ENCODE peak calls at places on chromosomes 16 and 17, in five cellular contexts. One of them, this sample, is unnamed.

GRCh38 chr16:27799866-27800265 is 249.9 kb downstream of the KATNIP start:
- DNase-seq in fibroblast of mammary gland: no peak
- DNase-seq in endothelial cell: no peak
- DNase-seq in A549: no peak
- DNase-seq in H9: no peak
- DNase-seq in this sample: no peak

GRCh38 chr16:27974896-27975540 is 88.5 kb downstream of the GSG1L start:
- DNase-seq in A549: no peak
- DNase-seq in H9: no peak
- DNase-seq in fibroblast of mammary gland: no peak
- DNase-seq in endothelial cell: no peak
- DNase-seq in this sample: no peak

GRCh38 chr16:80824623-80825364 is 20.4 kb upstream of the CDYL2 start:
- DNase-seq in H9: no peak
- DNase-seq in fibroblast of mammary gland: peak; percentile 71
- DNase-seq in endothelial cell: peak; percentile 25
- DNase-seq in A549: peak; percentile 74
- DNase-seq in this sample: peak; percentile 27

GRCh38 chr17:67095803-67096202 is 51.4 kb downstream of the CACNG1 start:
- DNase-seq in endothelial cell: no peak
- DNase-seq in A549: no peak
- DNase-seq in fibroblast of mammary gland: peak; percentile 84
- DNase-seq in H9: no peak
- DNase-seq in this sample: no peak

GRCh38 chr17:19537116-19537515 is 3.5 kb downstream of the SLC47A1 start:
- DNase-seq in endothelial cell: no peak
- DNase-seq in H9: no peak
- DNase-seq in A549: no peak
- DNase-seq in fibroblast of mammary gland: no peak
- DNase-seq in this sample: no peak

GRCh38 chr16:89732142-89732917 is 11.0 kb downstream of the ZNF276 start:
- DNase-seq in H9: no peak
- DNase-seq in A549: no peak
- DNase-seq in fibroblast of mammary gland: no peak
- DNase-seq in endothelial cell: no peak
- DNase-seq in this sample: no peak

GRCh38 chr16:67917852-67918236 is 13.8 kb downstream of the CTRL start:
- DNase-seq in A549: peak; percentile 62
- DNase-seq in H9: no peak
- DNase-seq in fibroblast of mammary gland: peak; percentile 95
- DNase-seq in endothelial cell: no peak
- DNase-seq in this sample: no peak

GRCh38 chr17:194844-195602 is 13.6 kb upstream of the DOC2B start:
- DNase-seq in endothelial cell: no peak
- DNase-seq in A549: no peak
- DNase-seq in fibroblast of mammary gland: no peak
- DNase-seq in H9: no peak
- DNase-seq in this sample: no peak

GRCh38 chr17:77516902-77517301 is 376.1 kb downstream of the SEC14L1 start:
- DNase-seq in fibroblast of mammary gland: peak; percentile 96
- DNase-seq in A549: peak; percentile 35
- DNase-seq in H9: peak; percentile 25
- DNase-seq in endothelial cell: no peak
- DNase-seq in this sample: peak; percentile 10

GRCh38 chr16:24906199-24906808 is 60.5 kb downstream of the SLC5A11 start:
- DNase-seq in H9: no peak
- DNase-seq in endothelial cell: no peak
- DNase-seq in fibroblast of mammary gland: peak; percentile 46
- DNase-seq in A549: peak; percentile 35
- DNase-seq in this sample: no peak

GRCh38 chr16:22732315-22732840 is 81.6 kb upstream of the HS3ST2 start:
- DNase-seq in endothelial cell: no peak
- DNase-seq in A549: no peak
- DNase-seq in H9: no peak
- DNase-seq in fibroblast of mammary gland: no peak
- DNase-seq in this sample: no peak

GRCh38 chr17:67055811-67056745 is 11.7 kb downstream of the CACNG1 start:
- DNase-seq in endothelial cell: no peak
- DNase-seq in H9: peak; percentile 29
- DNase-seq in A549: no peak
- DNase-seq in fibroblast of mammary gland: no peak
- DNase-seq in this sample: no peak

GRCh38 chr17:21105081-21105480 is 21.7 kb upstream of the DHRS7B start:
- DNase-seq in fibroblast of mammary gland: no peak
- DNase-seq in endothelial cell: no peak
- DNase-seq in H9: peak; percentile 54
- DNase-seq in A549: no peak
- DNase-seq in this sample: no peak

GRCh38 chr17:73232587-73233373 is 28.9 kb downstream of the CPSF4L start:
- DNase-seq in H9: no peak
- DNase-seq in A549: peak; percentile 17
- DNase-seq in fibroblast of mammary gland: no peak
- DNase-seq in endothelial cell: peak; percentile 60
- DNase-seq in this sample: no peak

GRCh38 chr17:75822119-75822799 is 21.9 kb downstream of the UNC13D start:
- DNase-seq in endothelial cell: no peak
- DNase-seq in H9: peak; percentile 30
- DNase-seq in fibroblast of mammary gland: no peak
- DNase-seq in A549: no peak
- DNase-seq in this sample: no peak

GRCh38 chr17:9658593-9659211 is 13.4 kb downstream of the USP43 start:
- DNase-seq in endothelial cell: no peak
- DNase-seq in A549: no peak
- DNase-seq in H9: no peak
- DNase-seq in fibroblast of mammary gland: peak; percentile 85
- DNase-seq in this sample: peak; percentile 48

GRCh38 chr17:72984925-72985322 is 107.6 kb downstream of the SLC39A11 start:
- DNase-seq in fibroblast of mammary gland: no peak
- DNase-seq in H9: no peak
- DNase-seq in endothelial cell: no peak
- DNase-seq in A549: no peak
- DNase-seq in this sample: no peak

GRCh38 chr17:58278661-58279015 is 2.1 kb downstream of the MPO start:
- DNase-seq in A549: no peak
- DNase-seq in fibroblast of mammary gland: peak; percentile 10
- DNase-seq in endothelial cell: no peak
- DNase-seq in H9: no peak
- DNase-seq in this sample: no peak

GRCh38 chr17:8237886-8238285 is 10.0 kb downstream of the CTC1 start:
- DNase-seq in A549: no peak
- DNase-seq in endothelial cell: no peak
- DNase-seq in H9: no peak
- DNase-seq in fibroblast of mammary gland: no peak
- DNase-seq in this sample: no peak

GRCh38 chr17:44774271-44775135 is 15.7 kb downstream of the ADAM11 start:
- DNase-seq in endothelial cell: peak; percentile 99
- DNase-seq in fibroblast of mammary gland: peak; percentile 65
- DNase-seq in A549: peak; percentile 89
- DNase-seq in H9: peak; percentile 96
- DNase-seq in this sample: peak; percentile 27

DNA sequence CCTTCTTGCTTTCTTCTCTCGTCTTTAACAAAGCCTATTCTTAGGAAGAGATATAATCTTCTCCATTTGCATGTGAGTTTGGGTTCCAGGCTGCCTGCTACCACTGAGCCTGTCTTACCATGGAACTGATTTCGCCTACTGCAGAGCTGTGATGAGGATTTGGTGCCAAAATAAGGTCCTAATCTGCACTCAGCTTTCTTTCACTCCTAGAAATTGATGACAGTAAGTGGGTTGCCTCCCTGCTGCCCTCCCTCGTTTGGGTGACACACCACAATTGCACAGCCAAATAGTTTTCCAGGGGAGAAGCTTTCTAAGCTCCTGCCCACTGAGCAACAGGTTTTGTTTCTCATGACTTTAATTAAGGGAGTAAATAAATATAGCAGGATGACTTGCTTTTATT is 25.1 kb upstream of the ASIC2 start:
- DNase-seq in A549: no peak
- DNase-seq in fibroblast of mammary gland: no peak
- DNase-seq in endothelial cell: no peak
- DNase-seq in H9: no peak
- DNase-seq in this sample: no peak
- TF ChIP-seq CTCF in A549: no peak
- TF ChIP-seq CTCF in fibroblast of mammary gland: no peak
- TF ChIP-seq CTCF in endothelial cell: no peak
- TF ChIP-seq CTCF in H9: no peak
- TF ChIP-seq CTCF in this sample: no peak

DNA sequence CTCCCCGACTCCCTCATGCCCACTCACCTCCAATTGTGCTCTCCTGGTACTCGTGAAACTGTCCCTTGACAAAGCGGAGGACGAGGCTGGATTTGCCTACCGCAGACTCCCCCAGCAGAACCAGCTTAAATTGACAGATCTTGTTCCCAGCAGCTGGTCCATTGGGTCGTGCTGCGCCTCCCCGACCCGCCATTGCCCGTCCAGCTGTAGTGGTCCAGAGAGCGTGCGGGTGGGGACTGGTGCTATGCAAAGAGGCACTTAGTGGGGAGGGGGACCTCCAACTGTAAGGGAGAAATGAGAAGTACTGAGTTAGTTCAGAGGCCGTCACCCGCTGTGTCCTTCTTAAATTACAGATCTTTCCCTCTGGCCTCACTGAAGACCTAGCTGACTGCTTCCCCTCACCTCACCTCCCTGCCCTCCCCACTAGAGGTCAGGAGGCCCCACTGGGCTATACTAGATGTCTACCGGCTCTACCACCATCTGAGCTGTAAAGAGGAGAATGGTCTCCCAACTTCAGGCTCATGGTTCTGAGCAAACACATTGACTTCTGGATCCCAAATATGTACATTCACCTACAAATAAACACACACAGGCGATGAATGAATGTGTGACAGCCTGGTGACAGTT is 7.8 kb downstream of the HSPB9 start:
- DNase-seq in H9: no peak
- DNase-seq in fibroblast of mammary gland: no peak
- DNase-seq in A549: no peak
- DNase-seq in endothelial cell: no peak
- DNase-seq in this sample: no peak
- TF ChIP-seq CTCF in H9: peak; percentile 40
- TF ChIP-seq CTCF in fibroblast of mammary gland: no peak
- TF ChIP-seq CTCF in A549: no peak
- TF ChIP-seq CTCF in endothelial cell: no peak
- TF ChIP-seq CTCF in this sample: no peak

DNA sequence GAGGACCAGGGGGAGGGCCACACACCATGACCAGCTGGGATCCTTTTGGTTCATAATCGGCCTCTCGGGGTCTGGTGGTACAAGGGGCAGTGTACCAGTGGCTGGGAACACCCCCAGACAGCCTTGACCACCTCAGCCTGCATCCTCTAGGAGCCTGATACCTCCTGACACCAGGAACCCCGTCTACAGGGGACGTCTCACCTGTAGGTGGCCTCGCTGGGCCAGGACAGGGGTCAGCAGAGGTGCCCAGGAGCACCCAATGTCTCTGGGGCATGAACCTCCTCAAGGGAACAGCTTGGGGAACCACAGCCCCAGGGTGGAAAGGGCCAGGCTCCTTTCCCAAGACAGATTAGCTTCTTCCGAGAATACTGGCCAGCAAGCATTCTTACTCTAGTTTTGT is 2.5 kb upstream of the METRNL start:
- DNase-seq in A549: peak; percentile 57
- DNase-seq in fibroblast of mammary gland: no peak
- DNase-seq in endothelial cell: no peak
- DNase-seq in H9: no peak
- DNase-seq in this sample: no peak
- TF ChIP-seq CTCF in A549: peak; percentile 54
- TF ChIP-seq CTCF in fibroblast of mammary gland: peak; percentile 19
- TF ChIP-seq CTCF in endothelial cell: no peak
- TF ChIP-seq CTCF in H9: peak; percentile 40
- TF ChIP-seq CTCF in this sample: peak; percentile 14

DNA sequence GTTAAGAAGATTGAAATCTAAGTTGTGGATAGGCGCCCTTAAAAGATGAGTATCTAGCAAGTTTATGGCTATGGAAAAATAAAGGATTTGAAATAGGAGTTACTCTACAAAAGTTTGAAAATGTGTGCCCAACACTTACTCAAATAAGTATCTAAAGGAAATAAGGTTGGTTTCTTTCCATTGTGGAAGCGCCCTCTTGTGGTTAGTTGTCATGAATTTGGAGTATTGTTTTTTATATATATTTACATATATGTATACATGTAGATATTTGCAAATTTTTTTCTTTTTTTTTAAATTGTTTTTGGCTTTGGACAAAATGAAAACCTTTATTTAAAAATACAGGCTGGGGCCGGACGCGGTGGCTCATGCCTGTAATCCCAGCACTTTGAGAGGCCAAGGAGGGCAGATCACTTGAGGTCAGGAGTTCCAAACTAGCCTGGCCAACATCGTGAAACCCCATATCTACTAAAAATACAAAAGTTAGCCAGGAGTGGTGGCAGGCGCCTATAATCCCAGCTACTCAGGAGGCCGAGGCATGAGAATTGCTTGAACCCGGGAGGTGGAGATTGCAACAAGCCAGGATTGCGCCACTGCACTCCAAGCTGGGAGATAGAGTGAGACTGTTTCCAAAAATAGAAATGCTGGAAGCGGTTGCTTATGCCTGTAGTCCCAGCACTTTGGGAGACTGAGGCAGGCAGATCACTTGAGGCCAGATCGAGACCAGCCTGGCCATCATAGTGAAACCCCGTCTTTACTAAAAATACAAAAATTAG is 24.0 kb upstream of the VPS4A start:
- DNase-seq in A549: peak; percentile 70
- DNase-seq in endothelial cell: peak; percentile 28
- DNase-seq in H9: no peak
- DNase-seq in fibroblast of mammary gland: peak; percentile 85
- DNase-seq in this sample: peak; percentile 35
- TF ChIP-seq CTCF in A549: peak; percentile 91
- TF ChIP-seq CTCF in endothelial cell: peak; percentile 87
- TF ChIP-seq CTCF in H9: peak; percentile 80
- TF ChIP-seq CTCF in fibroblast of mammary gland: peak; percentile 54
- TF ChIP-seq CTCF in this sample: peak; percentile 39

DNA sequence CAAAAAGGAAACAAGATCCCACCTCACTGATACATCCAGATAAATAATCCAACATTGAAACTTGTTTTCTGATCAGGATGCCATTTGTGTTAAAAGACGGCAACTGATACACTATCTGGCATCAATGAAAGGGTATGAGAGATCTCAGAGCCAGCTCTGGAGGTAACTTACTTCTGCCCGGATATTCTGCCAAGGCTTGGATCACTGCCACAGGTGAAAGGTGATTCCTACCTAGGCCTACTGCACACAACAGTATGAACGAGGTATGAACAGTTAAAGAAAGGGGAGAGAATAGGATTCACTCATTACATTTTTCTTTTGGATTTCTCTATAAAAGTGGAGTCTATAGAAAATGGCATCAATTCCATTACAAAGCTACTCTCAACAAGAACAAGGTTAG is 136.1 kb downstream of the HS3ST3A1 start:
- DNase-seq in A549: no peak
- DNase-seq in endothelial cell: no peak
- DNase-seq in fibroblast of mammary gland: no peak
- DNase-seq in H9: no peak
- DNase-seq in this sample: no peak
- TF ChIP-seq CTCF in A549: no peak
- TF ChIP-seq CTCF in endothelial cell: no peak
- TF ChIP-seq CTCF in fibroblast of mammary gland: no peak
- TF ChIP-seq CTCF in H9: no peak
- TF ChIP-seq CTCF in this sample: no peak

GRCh38 chr16:7508656-7509055 is 176.0 kb downstream of the RBFOX1 start:
- DNase-seq in endothelial cell: no peak
- DNase-seq in A549: no peak
- DNase-seq in fibroblast of mammary gland: no peak
- DNase-seq in H9: no peak
- DNase-seq in this sample: no peak
- TF ChIP-seq CTCF in endothelial cell: no peak
- TF ChIP-seq CTCF in A549: no peak
- TF ChIP-seq CTCF in fibroblast of mammary gland: no peak
- TF ChIP-seq CTCF in H9: peak; percentile 36
- TF ChIP-seq CTCF in this sample: no peak

This sample was measured in AG09319.